ENCODE peak calls at places on chromosomes 7 and 10, in four cellular contexts. U is heart left ventricle; Q is naive thymus-derived CD4-positive, alpha-beta T cell; P is body of pancreas. A is an unnamed sample. For H3K4me1, the result is how much of the 10 kb centered on the place peaks cover.

GRCh38 chr10:132456881-132457280 is 59.9 kb downstream of the PWWP2B start:
- DNase-seq in U (peak), Q (no peak), P (no peak), A (no peak)

GRCh38 chr10:63123963-63124362 is 9.2 kb upstream of the NRBF2 start:
- DNase-seq in P (no peak), U (no peak), Q (no peak), A (no peak)

GRCh38 chr7:104137971-104138370 is 69.8 kb downstream of the ORC5 start:
- DNase-seq in Q (no peak), U (no peak), P (no peak), A (no peak)

GRCh38 chr7:42617071-42617705 is 294.7 kb downstream of the C7orf25 start:
- DNase-seq in P (no peak), U (no peak), Q (no peak), A (no peak)

GRCh38 chr10:14383266-14383665 is 52.5 kb upstream of the FRMD4A start:
- DNase-seq in U (no peak), Q (no peak), P (no peak), A (no peak)

GRCh38 chr10:1434202-1434601 is 303.1 kb downstream of the ADARB2 start:
- DNase-seq in P (no peak), U (peak), Q (no peak), A (no peak)

GRCh38 chr7:150307129-150307528 is 16.0 kb upstream of the LRRC61 start:
- DNase-seq in Q (no peak), U (no peak), P (no peak), A (no peak)

GRCh38 chr10:92464364-92464763 is 109.5 kb downstream of the IDE start:
- DNase-seq in Q (no peak), P (no peak), U (no peak), A (no peak)

GRCh38 chr7:29748286-29749099 is 57.8 kb upstream of the WIPF3 start:
- DNase-seq in U (no peak), P (no peak), Q (no peak), A (peak)

GRCh38 chr10:46550076-46550790 is 6.2 kb downstream of the GPRIN2 start:
- DNase-seq in P (peak), Q (no peak), U (peak), A (no peak)

GRCh38 chr10:11886851-11887250 is 63.7 kb downstream of the PROSER2 start:
- DNase-seq in Q (no peak), U (peak), P (no peak), A (no peak)

GRCh38 chr10:11882646-11883375 is 59.7 kb downstream of the PROSER2 start:
- DNase-seq in U (peak), Q (no peak), P (no peak), A (no peak)

GRCh38 chr10:11886138-11886474 is 63.0 kb downstream of the PROSER2 start:
- DNase-seq in U (peak), P (no peak), Q (no peak), A (no peak)

GRCh38 chr10:11885437-11886137 is 62.4 kb downstream of the PROSER2 start:
- DNase-seq in Q (no peak), P (no peak), U (no peak), A (peak)

GRCh38 chr10:11884706-11885423 is 61.7 kb downstream of the PROSER2 start:
- DNase-seq in P (no peak), U (peak), Q (no peak), A (peak)
- H3K4me1 ChIP-seq in P (under half), U (under half), Q (under half), A (under half)

GRCh38 chr7:2802504-2803341 is 41.4 kb downstream of the GNA12 start:
- DNase-seq in U (no peak), Q (no peak), P (no peak), A (peak)
- H3K4me1 ChIP-seq in U (half or more), Q (under half), P (under half), A (half or more)

GRCh38 chr10:114479307-114479706 is 75.0 kb upstream of the AFAP1L2 start:
- DNase-seq in Q (no peak), P (no peak), U (no peak), A (no peak)
- H3K4me1 ChIP-seq in Q (under half), P (under half), U (under half), A (under half)

DNA sequence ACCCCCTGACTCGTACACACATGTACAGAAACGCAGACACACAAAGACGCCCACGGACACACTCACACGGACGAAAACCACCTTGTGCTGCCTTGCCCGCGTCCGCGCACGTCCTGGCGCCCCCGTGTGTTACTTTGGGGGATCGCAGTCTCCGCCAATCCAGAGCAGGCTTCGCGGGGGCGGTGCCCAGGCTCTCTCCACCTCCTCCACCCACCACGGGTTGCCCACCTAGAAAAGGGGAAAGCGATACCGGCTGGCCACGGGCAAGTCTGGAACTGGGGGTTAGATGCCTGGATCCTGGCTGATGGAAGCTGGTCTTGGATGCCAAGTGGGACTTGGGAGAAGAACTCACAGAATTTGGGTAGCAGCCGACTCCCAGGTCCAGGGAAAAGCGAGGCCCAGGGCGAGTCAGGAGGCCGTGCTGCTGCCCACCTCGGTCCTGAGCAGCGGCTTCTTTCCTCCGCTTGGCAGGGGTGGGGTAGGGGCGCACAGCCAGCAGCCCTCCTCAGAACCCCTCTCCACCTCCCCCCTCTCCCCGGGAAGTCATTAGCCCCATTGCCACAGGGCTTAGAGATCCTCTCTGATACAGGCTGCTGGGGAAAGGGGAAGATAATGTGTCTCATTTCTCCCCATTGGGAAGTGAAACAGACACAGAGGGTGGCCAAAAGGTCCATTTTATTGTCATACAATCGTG is 4.6 kb upstream of the VGF start:
- DNase-seq in U (peak), Q (peak), P (peak), A (peak)
- H3K4me1 ChIP-seq in U (under half), Q (half or more), P (under half), A (under half)

GRCh38 chr10:11162828-11163599 is 145.3 kb downstream of the CELF2 start:
- DNase-seq in P (no peak), U (peak), Q (peak), A (no peak)
- H3K4me1 ChIP-seq in P (under half), U (under half), Q (half or more), A (under half)

GRCh38 chr10:15796762-15797161 is 63.5 kb downstream of the MINDY3 start:
- DNase-seq in Q (no peak), U (no peak), P (no peak), A (no peak)

GRCh38 chr10:15795000-15795792 is 65.1 kb downstream of the MINDY3 start:
- DNase-seq in P (no peak), Q (no peak), U (no peak), A (no peak)

GRCh38 chr10:15796098-15796759 is 64.1 kb downstream of the MINDY3 start:
- DNase-seq in Q (no peak), U (no peak), P (no peak), A (no peak)

GRCh38 chr10:15794569-15794968 is 65.7 kb downstream of the MINDY3 start:
- DNase-seq in Q (no peak), U (no peak), P (no peak), A (no peak)

DNA sequence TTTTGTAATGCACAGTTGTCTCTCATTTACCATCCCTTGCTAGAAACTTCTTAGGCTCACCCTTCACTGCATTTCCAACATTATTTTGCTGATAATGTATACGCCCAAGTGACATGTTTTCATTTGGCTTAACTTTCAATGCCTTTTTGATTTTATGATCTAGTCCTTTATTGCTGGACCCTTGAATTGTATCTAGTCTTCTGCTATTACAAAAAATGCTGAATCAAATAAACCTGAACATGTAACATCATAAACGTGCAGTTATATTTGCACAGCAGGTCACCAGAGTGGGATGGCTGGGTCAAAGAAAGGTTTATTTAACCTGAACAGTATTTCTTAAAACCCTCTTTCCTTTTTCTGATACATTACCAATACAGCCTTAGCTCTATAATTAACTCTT is 63.0 kb downstream of the MINDY3 start:
- DNase-seq in Q (no peak), P (no peak), U (no peak), A (no peak)
- H3K4me1 ChIP-seq in Q (under half), P (under half), U (under half), A (under half)

A was measured in Caco-2.